ENCODE peak calls at places on chromosomes 16 and 17, in six cellular contexts. K is tibial nerve, M is PC-3, Y is glutamatergic neuron, I is Peyer's patch, Q is dorsolateral prefrontal cortex. D is an unnamed sample.

GRCh38 chr17:29840884-29841283 is 89.1 kb downstream of the SSH2 start:
- DNase-seq in K (no peak), M (peak), Y (no peak), I (no peak), Q (no peak), D (no peak)

GRCh38 chr17:42553866-42554249 is 1.1 kb downstream of the HSD17B1 start:
- DNase-seq in K (no peak), M (peak), Y (no peak), I (no peak), Q (no peak), D (no peak)

GRCh38 chr16:66905633-66906539 is 12.8 kb downstream of the CDH16 start:
- DNase-seq in K (no peak), M (no peak), Y (no peak), I (peak), Q (no peak), D (no peak)

GRCh38 chr17:41602524-41602923 is 10.0 kb downstream of the KRT16 start:
- DNase-seq in K (no peak), M (no peak), Y (no peak), I (no peak), Q (no peak), D (no peak)

GRCh38 chr17:80441133-80441578 is 26.2 kb downstream of the ENDOV start:
- DNase-seq in K (no peak), M (peak), Y (no peak), I (no peak), Q (no peak), D (peak)

GRCh38 chr16:69513180-69513966 is 52.4 kb upstream of the NFAT5 start:
- DNase-seq in K (no peak), M (peak), Y (no peak), I (no peak), Q (no peak), D (no peak)

GRCh38 chr16:81940781-81941560 is 70.3 kb downstream of the SDR42E1 start:
- DNase-seq in K (no peak), M (peak), Y (no peak), I (no peak), Q (no peak), D (no peak)

GRCh38 chr16:71775949-71776348 is 32.7 kb downstream of the AP1G1 start:
- DNase-seq in K (no peak), M (no peak), Y (no peak), I (no peak), Q (no peak), D (no peak)

GRCh38 chr17:2837147-2837561 is 40.9 kb downstream of the RAP1GAP2 start:
- DNase-seq in K (no peak), M (no peak), Y (no peak), I (no peak), Q (no peak), D (no peak)

GRCh38 chr16:19850131-19850817 is 34.4 kb downstream of the GPRC5B start:
- DNase-seq in K (no peak), M (no peak), Y (no peak), I (no peak), Q (no peak), D (no peak)

GRCh38 chr16:50878966-50879615 is 137.2 kb downstream of the CYLD start:
- DNase-seq in K (no peak), M (no peak), Y (no peak), I (no peak), Q (no peak), D (no peak)

GRCh38 chr16:66576306-66576705 is 3.0 kb upstream of the CMTM2 start:
- DNase-seq in K (peak), M (no peak), Y (no peak), I (no peak), Q (no peak), D (no peak)

GRCh38 chr16:64058685-64059084 is 1063.2 kb downstream of the CDH11 start:
- DNase-seq in K (no peak), M (no peak), Y (no peak), I (no peak), Q (no peak), D (no peak)

GRCh38 chr17:59766486-59766885 is 59.0 kb downstream of the VMP1 start:
- DNase-seq in K (no peak), M (no peak), Y (no peak), I (no peak), Q (no peak), D (no peak)

GRCh38 chr16:16096161-16096857 is 127.0 kb downstream of the ABCC6 start:
- DNase-seq in K (peak), M (no peak), Y (no peak), I (no peak), Q (no peak), D (no peak)

GRCh38 chr17:58112970-58113631 is 29.9 kb downstream of the DYNLL2 start:
- DNase-seq in K (peak), M (peak), Y (peak), I (peak), Q (peak), D (peak)

GRCh38 chr16:23182675-23183485 is at the start of gene SCNN1G:
- DNase-seq in K (no peak), M (no peak), Y (peak), I (peak), Q (no peak), D (peak)

GRCh38 chr16:4723071-4723767 is 10.9 kb downstream of the ANKS3 start:
- DNase-seq in K (no peak), M (no peak), Y (no peak), I (no peak), Q (no peak), D (no peak)

GRCh38 chr17:40980594-40980993 is 3.5 kb downstream of the KRT40 start:
- DNase-seq in K (no peak), M (no peak), Y (peak), I (no peak), Q (no peak), D (no peak)

GRCh38 chr16:30085820-30086219 is 5.9 kb downstream of the TBX6 start:
- DNase-seq in K (no peak), M (no peak), Y (no peak), I (no peak), Q (no peak), D (no peak)

GRCh38 chr17:57441270-57441600 is 184.9 kb downstream of the MSI2 start:
- DNase-seq in K (no peak), M (no peak), Y (no peak), I (no peak), Q (no peak), D (no peak)

GRCh38 chr17:37792787-37793186 is 47.9 kb upstream of the HNF1B start:
- DNase-seq in K (no peak), M (no peak), Y (no peak), I (no peak), Q (no peak), D (no peak)

GRCh38 chr17:81189670-81190530 is 23.9 kb upstream of the AATK start:
- DNase-seq in K (no peak), M (no peak), Y (no peak), I (no peak), Q (peak), D (no peak)

GRCh38 chr16:87060026-87060986 is 256.9 kb downstream of the C16orf95 start:
- DNase-seq in K (no peak), M (no peak), Y (no peak), I (no peak), Q (no peak), D (no peak)
- TF ChIP-seq CTCF in K (no peak), M (peak), Y (no peak), I (no peak), Q (no peak), D (no peak)

DNA sequence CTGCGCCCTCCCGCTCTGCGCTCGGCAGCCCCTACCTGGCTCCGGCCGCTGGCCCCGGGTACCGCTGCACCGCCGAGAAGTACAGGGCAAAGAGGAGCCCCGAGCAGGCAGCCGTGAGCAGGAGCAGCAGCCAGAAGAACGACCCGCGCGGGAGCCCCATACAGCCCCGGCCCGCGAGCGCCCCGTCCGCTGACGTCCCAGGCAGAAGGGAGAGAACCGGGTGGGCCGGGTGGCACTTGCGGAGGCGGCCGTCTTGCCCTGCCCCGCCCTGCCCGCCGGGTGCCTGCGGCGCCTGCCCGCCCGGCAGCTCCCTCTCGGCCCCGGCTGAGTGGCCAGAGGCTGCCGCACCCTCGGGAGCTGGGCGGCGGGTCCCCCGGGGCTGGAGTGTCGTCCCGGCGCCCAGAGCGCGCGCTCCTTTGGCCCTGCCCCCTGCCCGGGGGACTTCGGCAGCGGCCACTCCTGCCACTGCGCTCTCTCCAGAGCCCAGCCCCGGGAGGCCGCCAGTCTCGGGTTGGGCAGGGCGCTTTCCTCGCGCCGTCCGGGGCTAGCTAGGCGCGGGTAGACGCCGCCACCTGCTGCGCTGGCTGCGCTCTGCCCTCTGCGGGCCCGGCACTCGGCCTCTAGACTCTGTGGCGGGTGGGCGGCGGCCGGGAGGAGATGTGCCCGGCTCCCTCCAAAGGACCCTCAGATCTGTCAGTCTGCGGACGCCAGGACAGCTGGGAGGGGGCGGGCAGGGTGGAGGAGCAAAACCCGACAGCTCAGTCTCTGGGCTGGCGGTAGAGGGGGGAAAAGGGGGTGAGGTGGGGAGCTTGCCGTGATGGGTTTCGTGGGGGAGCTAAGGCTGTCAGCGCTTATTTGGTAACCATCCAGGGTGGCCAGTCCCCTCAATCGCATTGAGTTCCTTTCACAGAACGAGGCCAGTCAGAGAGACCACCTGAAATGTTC is at the start of gene ST6GALNAC2:
- DNase-seq in K (no peak), M (peak), Y (peak), I (peak), Q (no peak), D (peak)
- TF ChIP-seq CTCF in K (peak), M (peak), Y (no peak), I (peak), Q (peak), D (no peak)

GRCh38 chr17:71963791-71964190 is 157.0 kb upstream of the SOX9 start:
- DNase-seq in K (no peak), M (no peak), Y (no peak), I (no peak), Q (no peak), D (no peak)

GRCh38 chr17:71963341-71963740 is 157.5 kb upstream of the SOX9 start:
- DNase-seq in K (no peak), M (peak), Y (no peak), I (no peak), Q (no peak), D (no peak)

GRCh38 chr17:71964559-71964958 is 156.3 kb upstream of the SOX9 start:
- DNase-seq in K (no peak), M (no peak), Y (no peak), I (no peak), Q (no peak), D (no peak)

DNA sequence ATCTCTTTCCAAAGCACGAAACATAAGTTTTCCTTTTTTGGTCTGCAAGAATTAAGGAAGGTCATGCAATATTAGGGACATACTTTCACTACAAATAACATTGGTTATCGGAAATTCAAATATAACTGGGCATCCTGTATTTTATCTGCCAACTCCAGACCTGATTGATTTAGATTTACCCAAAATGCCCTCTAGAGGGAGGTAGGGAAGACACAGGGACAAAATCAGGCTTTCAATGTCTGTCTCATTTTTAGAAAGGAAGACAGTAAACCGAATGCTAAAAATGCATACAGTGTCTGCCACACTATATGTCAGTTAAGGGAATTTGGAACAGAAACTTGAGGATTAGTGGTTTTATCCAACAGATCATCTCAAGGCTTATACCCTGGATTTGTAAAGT is 161.7 kb upstream of the SOX9 start:
- DNase-seq in K (no peak), M (peak), Y (no peak), I (no peak), Q (no peak), D (no peak)
- TF ChIP-seq CTCF in K (no peak), M (peak), Y (peak), I (peak), Q (peak), D (peak)

DNA sequence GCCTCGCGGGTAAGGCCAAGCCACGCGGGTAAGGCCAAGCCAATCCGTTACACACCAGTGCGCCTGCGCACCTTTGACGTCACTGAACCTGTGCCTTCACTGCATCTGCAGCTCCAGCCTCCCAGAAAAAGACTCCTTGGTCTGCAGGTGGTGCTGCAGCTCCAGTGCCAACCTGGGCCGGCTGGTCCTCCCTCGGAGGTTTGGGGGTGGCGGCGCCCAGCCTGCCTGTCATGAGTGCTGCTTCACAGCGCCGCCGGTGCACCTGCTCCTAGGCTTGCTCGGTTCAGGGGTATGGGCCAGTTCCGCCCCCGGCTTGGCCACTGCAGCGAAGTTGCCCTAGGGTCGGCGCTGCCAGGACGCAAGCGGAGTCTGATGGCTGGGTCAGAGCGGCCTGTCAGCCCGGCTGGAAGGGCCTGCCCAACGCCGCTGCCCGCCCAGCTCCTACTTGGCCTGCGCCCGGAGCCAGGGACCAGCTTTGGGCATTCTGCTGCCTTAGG is 146.6 kb downstream of the USP22 start:
- DNase-seq in K (no peak), M (no peak), Y (no peak), I (no peak), Q (no peak), D (no peak)
- TF ChIP-seq CTCF in K (no peak), M (peak), Y (no peak), I (no peak), Q (no peak), D (no peak)

DNA sequence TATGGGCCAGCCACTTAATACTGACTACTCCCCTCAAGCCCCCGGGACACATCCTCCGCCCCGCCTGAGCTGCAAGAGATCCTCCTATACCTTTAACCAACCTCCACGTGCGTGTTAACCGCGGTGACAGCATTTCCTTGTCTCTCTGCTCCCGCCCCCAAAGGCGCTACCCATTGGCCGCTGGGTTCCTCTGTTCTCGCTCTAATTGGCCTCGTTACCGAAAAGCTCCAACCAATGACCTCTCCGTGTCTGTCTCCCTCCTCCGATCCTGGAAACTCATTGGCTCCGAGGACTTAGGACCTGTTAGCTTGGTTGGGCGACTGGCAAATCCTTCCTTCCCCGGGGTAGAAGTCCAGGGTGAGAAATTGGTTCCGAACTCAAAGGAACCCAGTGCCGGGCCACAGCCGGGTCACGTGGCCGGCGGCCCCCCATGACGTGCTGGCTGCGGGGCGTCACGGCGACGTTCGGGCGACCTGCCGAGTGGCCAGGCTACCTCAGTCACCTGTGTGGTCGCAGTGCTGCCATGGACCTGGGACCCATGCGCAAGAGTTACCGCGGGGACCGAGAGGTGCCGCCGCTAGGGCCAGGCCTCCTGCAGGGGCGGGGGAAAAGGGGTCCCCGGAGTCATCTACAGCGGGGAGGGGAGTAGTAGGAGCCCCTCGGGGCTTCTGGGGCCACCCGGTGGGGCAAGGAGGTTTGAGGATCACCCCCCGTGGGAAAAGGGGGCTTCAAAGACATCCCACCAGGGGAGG is at the start of gene PNPO:
- DNase-seq in K (peak), M (peak), Y (peak), I (peak), Q (peak), D (peak)
- TF ChIP-seq CTCF in K (no peak), M (no peak), Y (no peak), I (peak), Q (peak), D (no peak)

DNA sequence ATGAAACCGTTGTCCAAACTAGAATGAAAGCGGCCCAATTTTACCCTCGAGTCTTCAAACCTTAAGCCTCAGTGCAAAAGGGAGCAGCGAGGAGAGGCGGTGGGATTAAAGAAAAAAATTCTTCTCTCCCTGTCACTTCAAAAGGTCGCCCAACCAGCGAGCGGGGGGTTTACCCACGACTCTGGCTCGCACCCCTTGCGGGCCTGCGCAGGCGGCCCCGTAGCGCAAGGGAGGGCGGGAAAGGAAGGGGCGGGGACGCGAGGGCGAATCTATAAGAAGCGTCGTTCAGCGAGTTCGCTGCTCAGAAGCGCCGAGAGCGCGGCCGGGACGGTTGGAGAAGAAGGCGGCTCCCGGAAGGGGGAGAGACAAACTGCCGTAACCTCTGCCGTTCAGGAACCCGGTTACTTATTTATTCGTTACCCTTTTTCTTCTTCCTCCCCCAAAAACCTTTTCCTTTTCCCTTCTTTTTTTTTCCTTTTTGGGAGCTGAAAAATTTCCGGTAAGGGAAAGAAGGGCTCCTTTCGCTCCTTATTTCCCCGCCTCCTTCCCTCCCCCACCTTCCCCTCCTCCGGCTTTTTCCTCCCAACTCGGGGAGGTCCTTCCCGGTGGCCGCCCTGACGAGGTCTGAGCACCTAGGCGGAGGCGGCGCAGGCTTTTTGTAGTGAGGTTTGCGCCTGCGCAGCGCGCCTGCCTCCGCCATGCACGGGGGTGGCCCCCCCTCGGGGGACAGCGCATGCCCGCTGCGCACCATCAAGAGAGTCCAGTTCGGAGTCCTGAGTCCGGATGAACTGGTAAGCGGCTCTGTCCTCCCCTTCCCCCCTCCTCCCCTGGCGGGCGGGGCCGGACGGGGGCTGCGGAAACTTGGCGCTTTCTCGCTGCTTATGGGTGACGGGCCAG is at the start of gene POLR2A:
- DNase-seq in K (peak), M (peak), Y (peak), I (peak), Q (peak), D (peak)
- TF ChIP-seq CTCF in K (peak), M (no peak), Y (no peak), I (peak), Q (peak), D (no peak)

GRCh38 chr17:61408151-61409041 is 8.8 kb downstream of the TBX2 start:
- DNase-seq in K (no peak), M (no peak), Y (peak), I (peak), Q (peak), D (no peak)

GRCh38 chr17:61410555-61411089 is 11.0 kb downstream of the TBX2 start:
- DNase-seq in K (peak), M (no peak), Y (peak), I (peak), Q (peak), D (peak)

GRCh38 chr17:61411114-61411943 is 11.7 kb downstream of the TBX2 start:
- DNase-seq in K (no peak), M (peak), Y (peak), I (peak), Q (peak), D (peak)

GRCh38 chr17:61410100-61410551 is 10.5 kb downstream of the TBX2 start:
- DNase-seq in K (no peak), M (no peak), Y (peak), I (peak), Q (peak), D (no peak)

DNA sequence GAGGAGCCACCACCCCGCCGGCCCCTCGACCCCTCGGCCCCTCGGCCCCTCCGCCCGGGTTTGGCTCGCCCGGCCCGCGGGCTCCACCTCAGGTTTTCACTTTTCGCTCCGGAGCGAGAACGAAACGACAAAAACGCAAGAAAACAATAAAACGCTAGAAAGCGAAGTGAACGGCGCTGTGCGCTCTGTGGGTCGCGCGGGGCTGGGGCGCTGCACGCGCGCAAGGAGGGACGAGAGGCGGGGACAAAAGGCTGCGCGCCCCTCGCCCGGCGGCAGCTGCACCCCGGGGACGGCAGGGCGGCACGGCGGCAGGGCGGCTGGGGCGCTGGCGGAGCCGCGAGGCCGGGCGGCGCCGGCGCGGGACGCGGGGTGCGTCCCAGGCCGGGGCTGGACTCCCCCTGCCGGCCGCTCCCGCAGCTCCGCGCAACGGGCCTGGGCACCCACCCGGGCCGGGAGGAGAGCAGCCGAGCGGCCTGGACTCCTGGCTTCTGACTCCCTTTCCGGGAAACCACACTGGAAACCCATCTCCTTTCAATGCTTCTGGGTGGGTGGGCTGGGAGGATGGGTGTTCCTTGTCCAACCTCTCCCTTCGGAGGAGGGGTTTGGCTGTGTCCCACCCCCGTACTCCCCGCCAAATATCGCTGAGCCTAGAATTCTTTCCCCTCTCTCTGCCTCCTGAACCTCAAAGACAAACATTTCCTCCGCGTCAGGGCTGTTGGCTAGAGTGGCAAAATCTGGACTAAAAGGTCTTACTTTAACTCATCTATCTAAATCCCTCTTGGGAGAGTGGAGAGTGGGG is 9.9 kb downstream of the TBX2 start:
- DNase-seq in K (no peak), M (peak), Y (peak), I (peak), Q (peak), D (peak)
- TF ChIP-seq CTCF in K (peak), M (peak), Y (peak), I (peak), Q (peak), D (peak)

D was measured in progenitor cell of endocrine pancreas.